ENCODE peak calls at places on chromosome 2, in nine cellular contexts. C is GM23248, V is OCI-LY7, B is upper lobe of right lung, N is psoas muscle, M is astrocyte, R is mesenchymal stem cell, S is thoracic aorta, X is neural progenitor cell. A is an unnamed sample. For H3K4me1, the result is how much of the 10 kb centered on the place peaks cover.

GRCh38 chr2:39099820-39100728 is 20.8 kb downstream of the SOS1 start:
- DNase-seq in N (no peak), B (no peak), X (no peak), C (peak), M (peak), S (no peak), V (peak), R (no peak), A (no peak)

GRCh38 chr2:40721595-40721994 is 269.7 kb upstream of the SLC8A1 start:
- DNase-seq in X (no peak), N (no peak), M (peak), V (no peak), S (no peak), B (no peak), R (no peak), C (peak), A (no peak)

GRCh38 chr2:191815010-191815409 is 31.9 kb downstream of the CAVIN2 start:
- DNase-seq in M (no peak), R (no peak), S (no peak), N (no peak), B (no peak), C (no peak), V (no peak), X (no peak), A (no peak)

GRCh38 chr2:98458667-98459380 is 14.2 kb downstream of the INPP4A start:
- DNase-seq in M (no peak), B (no peak), N (no peak), X (no peak), V (no peak), S (no peak), C (no peak), R (no peak), A (no peak)

GRCh38 chr2:24907106-24907505 is 12.9 kb downstream of the ADCY3 start:
- DNase-seq in S (no peak), M (no peak), X (no peak), C (peak), V (no peak), N (no peak), B (no peak), R (peak), A (no peak)

GRCh38 chr2:189306441-189307006 is 127.0 kb upstream of the COL5A2 start:
- DNase-seq in R (no peak), X (no peak), M (no peak), N (no peak), C (no peak), B (no peak), V (no peak), S (no peak), A (no peak)

GRCh38 chr2:205892141-205893064 is 193.6 kb downstream of the INO80D start:
- DNase-seq in X (peak), N (no peak), M (peak), B (no peak), V (no peak), S (no peak), R (no peak), C (peak), A (no peak)

GRCh38 chr2:101277111-101277510 is 24.4 kb downstream of the CNOT11 start:
- DNase-seq in M (peak), S (no peak), C (peak), X (no peak), N (no peak), R (no peak), B (no peak), V (no peak), A (no peak)

GRCh38 chr2:33291278-33292013 is 185.0 kb upstream of the RASGRP3 start:
- DNase-seq in M (peak), S (no peak), X (no peak), V (no peak), C (peak), N (no peak), B (no peak), R (peak), A (no peak)

GRCh38 chr2:133264951-133265949 is 303.0 kb downstream of the NCKAP5 start:
- DNase-seq in R (no peak), X (peak), N (no peak), S (no peak), M (peak), B (peak), V (no peak), C (no peak), A (peak)

GRCh38 chr2:157185828-157186227 is 71.7 kb upstream of the GALNT5 start:
- DNase-seq in M (peak), N (no peak), S (no peak), V (no peak), R (peak), C (peak), X (no peak), B (no peak), A (no peak)

GRCh38 chr2:104758199-104758620 is 95.7 kb upstream of the POU3F3 start:
- DNase-seq in N (no peak), R (no peak), X (peak), C (peak), B (no peak), S (no peak), V (no peak), M (peak), A (no peak)

GRCh38 chr2:162478721-162479129 is 134.8 kb downstream of the GCA start:
- DNase-seq in V (no peak), S (no peak), C (no peak), M (peak), B (no peak), R (no peak), X (no peak), N (no peak), A (no peak)

GRCh38 chr2:16632615-16633014 is 33.0 kb downstream of the CYRIA start:
- DNase-seq in N (no peak), S (no peak), M (no peak), V (no peak), B (no peak), R (no peak), C (no peak), X (peak), A (no peak)

GRCh38 chr2:197852127-197852526 is 47.7 kb downstream of the PLCL1 start:
- DNase-seq in X (no peak), R (no peak), M (no peak), C (no peak), B (no peak), V (no peak), S (no peak), N (no peak), A (peak)

GRCh38 chr2:197851451-197851850 is 47.1 kb downstream of the PLCL1 start:
- DNase-seq in B (no peak), R (no peak), M (no peak), X (peak), C (no peak), S (no peak), V (no peak), N (no peak), A (no peak)

GRCh38 chr2:197857708-197858107 is 53.3 kb downstream of the PLCL1 start:
- DNase-seq in R (no peak), V (no peak), C (no peak), B (no peak), X (no peak), N (no peak), S (no peak), M (no peak), A (no peak)

GRCh38 chr2:197850882-197851281 is 46.5 kb downstream of the PLCL1 start:
- DNase-seq in B (no peak), N (no peak), V (no peak), S (no peak), M (no peak), X (no peak), C (no peak), R (peak), A (no peak)

DNA sequence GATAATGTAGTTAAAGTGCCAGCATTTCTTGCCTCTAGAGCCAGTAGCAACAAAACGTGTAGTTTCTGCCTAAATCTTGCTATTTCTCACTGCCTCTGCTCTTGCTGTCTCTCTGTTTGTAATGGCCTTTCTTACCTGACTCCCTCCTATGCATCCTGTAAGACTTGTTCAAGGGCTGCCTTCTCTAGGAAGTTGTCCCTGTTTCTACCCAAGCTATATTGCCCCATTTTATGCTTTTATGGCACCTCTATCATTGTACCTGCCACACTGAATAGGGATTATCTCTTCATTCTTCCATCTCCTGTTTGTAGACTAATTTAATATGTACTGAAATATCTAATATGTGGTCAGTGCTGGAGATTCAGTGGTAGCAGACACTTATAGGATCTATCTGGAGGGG is 49.2 kb downstream of the PLCL1 start:
- DNase-seq in C (no peak), R (no peak), S (no peak), N (no peak), X (no peak), V (no peak), B (no peak), M (no peak), A (no peak)
- H3K27ac ChIP-seq in C (no peak), R (no peak), S (no peak), N (no peak), X (no peak), V (no peak), B (no peak), M (no peak), A (no peak)

DNA sequence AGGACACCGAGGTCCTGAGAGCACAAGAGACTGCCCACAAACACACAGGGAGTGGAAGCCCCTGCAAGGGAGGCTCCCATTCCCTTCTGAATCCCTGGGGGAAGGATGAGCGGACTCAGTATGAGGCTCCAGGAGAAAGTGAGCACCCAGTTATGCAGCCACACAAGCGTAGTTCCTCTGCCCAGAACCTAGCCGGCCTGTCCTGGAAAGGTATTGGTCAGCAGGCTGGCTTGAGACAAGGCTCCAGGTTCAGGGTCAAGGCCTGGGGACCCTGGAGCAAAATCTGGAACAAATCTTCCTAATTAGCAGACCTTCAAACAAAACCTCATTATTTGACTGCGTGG is 1.2 kb upstream of the CAPG start:
- DNase-seq in C (no peak), R (no peak), B (no peak), M (no peak), N (no peak), X (no peak), V (no peak), S (no peak), A (no peak)
- H3K4me1 ChIP-seq in C (under half), R (under half), B (under half), M (under half), N (under half), X (under half), V (under half), S (under half), A (under half)

DNA sequence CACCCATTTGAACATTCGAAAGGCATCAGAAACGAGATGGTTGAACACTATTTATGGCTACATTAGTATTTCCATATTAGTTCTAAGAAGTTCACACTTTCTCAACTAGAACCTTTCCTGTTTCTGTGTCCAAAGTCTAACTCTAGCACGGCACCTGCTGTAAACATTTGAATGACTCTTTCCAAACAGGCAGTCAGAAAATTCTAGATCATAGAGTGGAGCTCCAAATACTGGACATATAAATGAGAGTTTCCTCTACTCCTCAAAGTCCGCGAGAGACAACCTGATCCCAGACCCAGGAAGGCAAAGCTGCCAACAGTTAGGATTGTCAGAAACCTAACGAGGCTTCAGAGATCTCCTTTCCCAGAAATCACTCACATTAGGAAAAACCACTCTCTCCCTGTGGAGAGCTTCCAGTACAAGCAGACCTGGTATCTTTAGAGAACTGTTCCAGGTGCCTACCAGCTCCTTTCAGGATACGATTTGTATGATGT is 10.6 kb downstream of the RND3 start:
- DNase-seq in R (peak), S (no peak), X (no peak), V (no peak), B (no peak), C (no peak), M (no peak), N (no peak), A (no peak)
- H3K4me3 ChIP-seq in R (peak), S (peak), X (no peak), V (no peak), B (no peak), C (peak), M (no peak), N (peak), A (no peak)

GRCh38 chr2:171522057-171522803 is at the start of gene CYBRD1:
- DNase-seq in M (peak), R (peak), B (peak), N (peak), S (peak), V (no peak), X (peak), C (peak), A (peak)
- H3K27ac ChIP-seq in M (peak), R (peak), B (peak), N (peak), S (peak), V (no peak), X (no peak), C (peak), A (peak)

GRCh38 chr2:54605836-54606235 is 117.6 kb upstream of the EML6 start:
- DNase-seq in M (peak), X (no peak), S (no peak), C (peak), R (no peak), B (no peak), N (no peak), V (no peak), A (no peak)

GRCh38 chr2:54606393-54606973 is 117.0 kb upstream of the EML6 start:
- DNase-seq in B (no peak), C (peak), S (no peak), R (no peak), X (no peak), V (no peak), M (no peak), N (no peak), A (peak)

GRCh38 chr2:54609241-54609640 is 114.2 kb upstream of the EML6 start:
- DNase-seq in M (no peak), S (no peak), N (no peak), R (no peak), C (no peak), X (no peak), V (no peak), B (no peak), A (no peak)

GRCh38 chr2:54609647-54610046 is 113.8 kb upstream of the EML6 start:
- DNase-seq in B (no peak), C (no peak), X (no peak), N (no peak), R (no peak), V (no peak), S (no peak), M (no peak), A (no peak)

GRCh38 chr2:54608224-54608623 is 115.2 kb upstream of the EML6 start:
- DNase-seq in X (no peak), M (no peak), B (no peak), R (no peak), V (no peak), S (no peak), N (no peak), C (no peak), A (no peak)
- H3K4me1 ChIP-seq in X (under half), M (under half), B (half or more), R (under half), V (under half), S (under half), N (under half), C (under half), A (under half)

GRCh38 chr2:175180701-175181103 is 808 bp downstream of the ATP5MC3 start:
- DNase-seq in X (no peak), C (peak), N (peak), V (peak), B (peak), R (peak), M (peak), S (no peak), A (peak)
- H3K4me3 ChIP-seq in X (peak), C (peak), N (peak), V (peak), B (peak), R (peak), M (peak), S (peak), A (peak)

GRCh38 chr2:203741566-203741965 is 35.1 kb downstream of the CD28 start:
- DNase-seq in C (no peak), V (peak), R (no peak), X (no peak), N (no peak), M (no peak), B (no peak), S (no peak), A (no peak)
- H3K27ac ChIP-seq in C (peak), V (peak), R (no peak), X (no peak), N (peak), M (no peak), B (peak), S (no peak), A (no peak)

DNA sequence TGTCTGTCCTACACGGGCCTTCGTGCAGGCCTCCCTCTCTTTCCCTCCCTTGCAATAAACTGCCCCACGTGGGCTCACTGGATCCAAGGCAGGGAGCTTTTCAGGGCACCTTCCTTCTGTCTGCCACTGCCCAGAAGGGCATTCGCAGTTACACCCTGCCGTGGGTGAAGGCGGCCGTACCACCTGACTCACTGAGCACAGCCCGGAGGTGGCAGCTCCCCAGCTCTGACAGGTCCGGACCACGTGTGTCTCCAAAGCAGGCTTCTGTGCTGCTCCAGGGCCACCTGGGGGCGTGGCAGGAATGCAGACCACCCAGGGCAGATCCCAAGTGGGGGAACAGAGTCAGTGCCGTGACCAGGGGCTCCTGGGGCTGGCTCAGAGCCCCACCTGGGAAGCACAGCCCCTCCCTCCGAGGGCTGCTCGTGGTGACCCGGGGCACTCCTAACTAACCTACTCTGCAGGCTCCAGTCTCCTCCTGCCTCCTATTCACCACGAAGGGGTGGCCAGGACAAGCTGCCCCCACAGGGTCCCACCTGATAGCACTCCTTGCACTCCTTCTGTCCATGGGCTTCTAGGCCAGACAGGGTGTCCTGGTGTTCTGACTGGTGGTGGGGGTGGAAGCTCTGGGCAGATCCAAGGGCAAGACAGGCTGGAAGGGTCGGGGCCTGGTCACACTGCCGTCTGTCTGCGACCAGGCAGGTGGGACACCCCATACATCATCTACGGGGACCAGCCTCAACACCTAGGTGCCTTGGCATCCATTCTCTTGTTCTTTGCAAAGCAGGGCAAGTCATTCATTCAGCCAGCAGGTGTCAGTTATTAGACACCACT is 9.7 kb downstream of the SNED1 start:
- DNase-seq in X (no peak), M (no peak), S (no peak), V (no peak), B (peak), C (no peak), N (no peak), R (no peak), A (no peak)
- H3K4me1 ChIP-seq in X (under half), M (under half), S (under half), V (under half), B (under half), C (under half), N (under half), R (under half), A (under half)